ENCODE peak calls at places on chromosomes 13 and 19, in six cellular contexts. X is ascending aorta, U is omental fat pad, Y is kidney epithelial cell, Z is MM.1S, J is MCF 10A. F is an unnamed sample.

GRCh38 chr19:56110515-56111448 is 10.3 kb downstream of the ZNF787 start:
- DNase-seq in J (no peak), U (no peak), X (no peak), Z (no peak), Y (no peak), F (no peak)

GRCh38 chr13:42275098-42275471 is 3.1 kb downstream of the AKAP11 start:
- DNase-seq in X (no peak), Y (no peak), J (no peak), U (no peak), Z (peak), F (peak)

GRCh38 chr13:40377783-40378182 is 288.7 kb downstream of the FOXO1 start:
- DNase-seq in J (no peak), X (no peak), U (no peak), Y (peak), Z (no peak), F (no peak)

GRCh38 chr19:44071824-44072542 is at the start of gene ZNF284:
- DNase-seq in U (peak), J (peak), Y (peak), Z (peak), X (peak), F (peak)

GRCh38 chr13:80408270-80408669 is 67.3 kb upstream of the SPRY2 start:
- DNase-seq in Y (no peak), X (no peak), J (no peak), U (no peak), Z (no peak), F (no peak)

GRCh38 chr13:33271759-33272158 is 13.8 kb downstream of the STARD13 start:
- DNase-seq in Y (no peak), Z (no peak), U (no peak), J (no peak), X (no peak), F (no peak)

GRCh38 chr13:37386276-37386675 is 212.3 kb downstream of the POSTN start:
- DNase-seq in X (no peak), U (no peak), J (no peak), Y (no peak), Z (no peak), F (no peak)

GRCh38 chr13:40245567-40245966 is 420.9 kb downstream of the FOXO1 start:
- DNase-seq in X (no peak), J (no peak), U (no peak), Z (no peak), Y (no peak), F (no peak)

GRCh38 chr13:23902975-23903905 is 5.9 kb upstream of the C1QTNF9B start:
- DNase-seq in X (no peak), Z (no peak), J (no peak), Y (no peak), U (no peak), F (peak)

GRCh38 chr19:50962245-50962644 is 7.1 kb downstream of the KLK6 start:
- DNase-seq in Z (no peak), X (no peak), Y (no peak), U (no peak), J (no peak), F (no peak)

GRCh38 chr13:101941095-101941777 is 460.6 kb downstream of the FGF14 start:
- DNase-seq in Z (no peak), J (peak), U (no peak), X (no peak), Y (no peak), F (no peak)
- TF ChIP-seq CTCF in Z (peak), J (peak), U (no peak), X (no peak), Y (peak), F (no peak)

DNA sequence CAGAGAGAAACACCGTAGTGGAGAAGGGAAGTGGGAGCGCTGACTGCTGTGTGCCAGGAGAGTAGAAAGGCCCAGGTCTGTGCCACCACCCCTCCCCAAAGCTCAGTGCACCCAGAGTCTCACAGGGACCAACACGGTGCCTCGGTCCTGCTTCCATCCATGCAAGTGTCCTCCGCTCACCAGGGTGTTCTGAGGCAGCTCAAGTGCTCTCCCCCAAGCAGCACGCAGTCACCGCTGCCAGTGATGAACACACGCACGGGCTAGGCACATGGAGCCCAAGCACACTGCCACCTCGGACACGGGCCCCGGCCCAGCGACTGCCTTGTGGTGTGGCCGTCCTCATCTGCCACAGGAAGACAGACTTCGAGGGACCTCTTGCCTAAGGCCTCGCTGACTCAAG is 10.5 kb downstream of the POP4 start:
- DNase-seq in Y (no peak), Z (no peak), X (no peak), J (no peak), U (no peak), F (no peak)
- TF ChIP-seq CTCF in Y (no peak), Z (no peak), X (no peak), J (no peak), U (no peak), F (no peak)

GRCh38 chr19:41753936-41754529 is 1.3 kb upstream of the CEACAM6 start:
- DNase-seq in U (peak), Z (peak), Y (no peak), X (no peak), J (peak), F (peak)
- TF ChIP-seq CTCF in U (no peak), Z (peak), Y (peak), X (peak), J (peak), F (peak)

DNA sequence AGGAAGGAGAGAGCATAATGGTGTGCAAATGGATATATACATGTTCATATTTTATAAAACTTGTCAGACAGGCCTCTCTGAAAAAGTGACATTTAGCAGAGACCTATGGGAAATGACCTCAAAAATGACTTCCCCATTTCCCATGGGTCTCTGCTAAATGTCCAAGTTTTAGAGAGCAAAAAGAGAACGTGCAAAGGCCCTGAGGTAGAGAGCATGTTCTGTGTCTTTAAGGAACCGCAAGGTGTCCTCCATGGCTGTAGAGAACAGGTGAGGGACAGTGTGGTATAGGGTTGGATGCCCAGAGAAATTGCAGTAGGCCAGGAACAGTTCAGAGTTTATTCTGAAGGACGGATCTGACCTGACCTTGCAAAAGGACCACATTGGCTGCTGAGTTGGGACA is 113.2 kb upstream of the RNF113B start:
- DNase-seq in U (no peak), Y (no peak), X (no peak), J (no peak), Z (no peak), F (no peak)
- TF ChIP-seq CTCF in U (no peak), Y (no peak), X (no peak), J (no peak), Z (no peak), F (no peak)

DNA sequence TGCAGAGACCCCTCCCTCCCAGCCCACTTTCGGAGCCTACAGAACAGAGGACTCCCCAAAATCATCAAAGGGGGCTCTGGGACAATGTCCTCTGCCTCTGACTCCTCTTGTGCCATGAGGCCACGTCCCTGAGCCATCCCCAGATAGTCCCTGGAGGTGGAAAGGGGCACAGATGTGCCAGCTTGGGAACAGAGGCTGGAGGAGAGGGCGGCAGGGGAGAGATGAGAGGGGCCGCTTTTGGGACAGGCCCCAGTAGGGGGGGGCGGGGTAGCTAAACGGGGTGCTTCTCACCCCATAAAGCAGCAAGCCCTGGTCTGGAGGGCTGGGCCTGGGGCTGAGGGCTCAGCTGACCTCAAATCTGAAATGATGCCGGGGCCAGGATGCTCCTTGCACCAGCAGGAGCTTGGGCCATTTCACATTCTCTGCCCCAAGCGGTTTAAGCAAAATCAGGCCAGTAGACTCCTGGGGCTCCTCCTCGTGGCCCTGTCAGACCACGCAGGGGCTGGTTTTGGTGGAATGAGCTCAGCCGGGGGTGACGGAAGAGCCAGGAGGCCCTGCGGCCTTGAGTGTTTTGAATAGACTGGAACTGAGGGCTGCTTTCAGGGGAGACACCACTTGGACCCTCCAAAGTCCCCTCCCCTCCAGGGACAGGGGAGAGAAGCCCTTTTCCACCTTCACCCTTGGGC is 27.1 kb downstream of the ONECUT3 start:
- DNase-seq in Y (no peak), X (no peak), U (no peak), Z (peak), J (no peak), F (peak)
- TF ChIP-seq CTCF in Y (peak), X (no peak), U (no peak), Z (peak), J (no peak), F (no peak)

DNA sequence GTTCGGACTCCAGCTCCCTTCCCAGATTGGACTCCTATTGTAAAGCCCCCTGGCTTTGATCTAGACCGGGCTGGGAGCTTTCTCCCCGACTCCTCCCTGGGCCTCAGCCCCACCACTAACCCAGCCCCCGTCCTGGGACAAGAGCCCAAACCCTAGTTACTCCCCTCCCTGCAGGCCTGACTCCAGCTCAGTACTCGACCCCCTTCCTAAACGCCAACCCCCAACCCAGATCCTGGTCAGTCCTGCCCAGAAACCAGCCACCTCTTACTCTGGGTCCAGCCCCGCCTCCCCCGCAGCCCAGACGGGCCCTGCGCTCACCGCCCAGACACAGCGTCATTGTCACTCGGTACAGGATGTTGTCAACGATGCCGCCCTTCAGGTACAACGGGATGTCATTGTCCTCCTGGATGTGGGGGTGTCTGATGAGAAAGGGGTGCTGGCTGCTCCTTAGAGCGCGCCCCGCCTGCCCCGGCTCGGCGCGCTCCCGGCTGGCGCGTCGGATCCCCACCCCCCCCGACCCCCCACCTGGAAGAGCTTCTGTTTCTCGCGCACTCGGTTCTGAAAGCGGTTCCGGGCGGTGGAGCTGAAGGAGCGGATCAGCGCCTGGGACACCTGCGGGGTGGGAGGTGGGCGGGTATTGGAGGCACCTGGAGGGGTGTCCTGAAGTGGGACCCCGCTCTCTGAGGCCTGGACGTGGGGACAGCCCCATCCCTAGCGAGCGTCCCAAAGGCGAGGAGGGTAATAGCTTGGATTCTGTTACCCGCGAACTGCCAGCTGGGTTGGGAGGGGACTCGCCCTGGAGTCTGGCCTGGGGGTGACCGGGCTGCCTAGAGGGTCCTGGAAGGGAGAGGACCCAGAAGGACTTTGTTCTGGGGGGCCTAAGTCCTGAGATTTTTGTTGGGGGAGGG is 849 bp downstream of the COX7A1 start:
- DNase-seq in U (no peak), Y (no peak), X (peak), Z (no peak), J (no peak), F (peak)
- TF ChIP-seq CTCF in U (no peak), Y (no peak), X (no peak), Z (no peak), J (no peak), F (no peak)

GRCh38 chr19:1364070-1364719 is 19.5 kb upstream of the NDUFS7 start:
- DNase-seq in Y (no peak), J (no peak), Z (no peak), X (no peak), U (no peak), F (peak)
- TF ChIP-seq CTCF in Y (no peak), J (no peak), Z (peak), X (no peak), U (no peak), F (no peak)

GRCh38 chr13:103000157-103000556 is 66.1 kb downstream of the SLC10A2 start:
- DNase-seq in Z (no peak), X (no peak), Y (no peak), J (no peak), U (no peak), F (no peak)

GRCh38 chr13:103002279-103002678 is 63.9 kb downstream of the SLC10A2 start:
- DNase-seq in J (no peak), U (no peak), Z (no peak), Y (no peak), X (no peak), F (no peak)

GRCh38 chr13:103004790-103005307 is 61.4 kb downstream of the SLC10A2 start:
- DNase-seq in X (no peak), Y (no peak), Z (no peak), U (no peak), J (no peak), F (no peak)

DNA sequence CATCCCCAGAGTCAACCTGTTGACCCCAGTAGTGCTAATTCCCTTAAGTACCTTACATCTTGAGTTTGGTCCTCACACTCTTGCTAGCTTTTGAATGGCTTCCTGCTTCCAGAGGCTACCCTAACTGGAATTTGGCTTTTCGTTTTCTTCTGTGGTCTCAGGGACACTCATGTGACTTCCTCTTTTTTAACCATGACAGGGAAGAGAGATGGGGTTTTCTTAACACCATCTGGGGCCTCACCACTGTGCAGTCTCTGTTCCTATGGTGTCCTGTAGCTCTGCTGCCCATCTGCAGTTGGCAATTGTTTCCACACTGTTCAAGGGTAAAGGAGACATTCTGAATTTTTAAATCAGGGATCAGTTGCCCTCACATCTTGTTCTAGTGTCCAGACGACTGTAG is 66.7 kb downstream of the SLC10A2 start:
- DNase-seq in J (no peak), U (no peak), Y (no peak), X (no peak), Z (no peak), F (no peak)
- TF ChIP-seq CTCF in J (no peak), U (no peak), Y (no peak), X (no peak), Z (no peak), F (no peak)

F was measured in GM13977.